ENCODE peak calls at places on chromosomes 1 and 21, in seven cellular contexts. One of them, this sample, is unnamed.

GRCh38 chr1:218377143-218377660 is 32.1 kb downstream of the TGFB2 start:
- DNase-seq in body of pancreas: no peak
- DNase-seq in epithelial cell of esophagus: peak; percentile 93
- DNase-seq in ovary: no peak
- DNase-seq in HAP-1: peak; percentile 48
- DNase-seq in SJSA1: peak; percentile 89
- DNase-seq in AG10803: peak; percentile 96
- DNase-seq in this sample: no peak

GRCh38 chr1:86247553-86248279 is 91.1 kb upstream of the COL24A1 start:
- DNase-seq in body of pancreas: no peak
- DNase-seq in epithelial cell of esophagus: no peak
- DNase-seq in ovary: no peak
- DNase-seq in HAP-1: no peak
- DNase-seq in SJSA1: no peak
- DNase-seq in AG10803: peak; percentile 75
- DNase-seq in this sample: no peak

GRCh38 chr1:56064705-56065104 is 514.7 kb downstream of the PLPP3 start:
- DNase-seq in body of pancreas: no peak
- DNase-seq in epithelial cell of esophagus: peak; percentile 67
- DNase-seq in ovary: no peak
- DNase-seq in HAP-1: no peak
- DNase-seq in SJSA1: no peak
- DNase-seq in AG10803: peak; percentile 73
- DNase-seq in this sample: peak; percentile 46

GRCh38 chr1:36436820-36437219 is 13.4 kb downstream of the OSCP1 start:
- DNase-seq in body of pancreas: no peak
- DNase-seq in epithelial cell of esophagus: peak; percentile 96
- DNase-seq in ovary: no peak
- DNase-seq in HAP-1: no peak
- DNase-seq in SJSA1: no peak
- DNase-seq in AG10803: no peak
- DNase-seq in this sample: no peak

GRCh38 chr1:89198081-89198480 is 661 bp downstream of the GBP4 start:
- DNase-seq in body of pancreas: no peak
- DNase-seq in epithelial cell of esophagus: no peak
- DNase-seq in ovary: peak; percentile 28
- DNase-seq in HAP-1: no peak
- DNase-seq in SJSA1: no peak
- DNase-seq in AG10803: no peak
- DNase-seq in this sample: no peak

GRCh38 chr1:101697057-101697456 is 299.7 kb downstream of the OLFM3 start:
- DNase-seq in body of pancreas: no peak
- DNase-seq in epithelial cell of esophagus: no peak
- DNase-seq in ovary: no peak
- DNase-seq in HAP-1: no peak
- DNase-seq in SJSA1: no peak
- DNase-seq in AG10803: no peak
- DNase-seq in this sample: no peak

GRCh38 chr1:54199151-54199764 is 572 bp downstream of the CYB5RL start:
- DNase-seq in body of pancreas: no peak
- DNase-seq in epithelial cell of esophagus: peak; percentile 31
- DNase-seq in ovary: no peak
- DNase-seq in HAP-1: no peak
- DNase-seq in SJSA1: no peak
- DNase-seq in AG10803: peak; percentile 35
- DNase-seq in this sample: no peak

GRCh38 chr1:227893696-227894305 is 53.9 kb downstream of the WNT9A start:
- DNase-seq in body of pancreas: peak; percentile 3
- DNase-seq in epithelial cell of esophagus: no peak
- DNase-seq in ovary: peak; percentile 7
- DNase-seq in HAP-1: peak; percentile 2
- DNase-seq in SJSA1: peak; percentile 32
- DNase-seq in AG10803: no peak
- DNase-seq in this sample: no peak

GRCh38 chr1:2865571-2866414 is 64.3 kb upstream of the TTC34 start:
- DNase-seq in body of pancreas: no peak
- DNase-seq in epithelial cell of esophagus: no peak
- DNase-seq in ovary: no peak
- DNase-seq in HAP-1: no peak
- DNase-seq in SJSA1: no peak
- DNase-seq in AG10803: no peak
- DNase-seq in this sample: no peak

GRCh38 chr1:201753492-201753891 is 75.5 kb upstream of the IPO9 start:
- DNase-seq in body of pancreas: no peak
- DNase-seq in epithelial cell of esophagus: no peak
- DNase-seq in ovary: no peak
- DNase-seq in HAP-1: no peak
- DNase-seq in SJSA1: no peak
- DNase-seq in AG10803: peak; percentile 53
- DNase-seq in this sample: no peak

GRCh38 chr1:37553598-37553926 is 531 bp downstream of the SNIP1 start:
- DNase-seq in body of pancreas: no peak
- DNase-seq in epithelial cell of esophagus: no peak
- DNase-seq in ovary: no peak
- DNase-seq in HAP-1: no peak
- DNase-seq in SJSA1: no peak
- DNase-seq in AG10803: no peak
- DNase-seq in this sample: no peak

GRCh38 chr1:16338961-16339360 is 13.3 kb downstream of the FBXO42 start:
- DNase-seq in body of pancreas: no peak
- DNase-seq in epithelial cell of esophagus: no peak
- DNase-seq in ovary: no peak
- DNase-seq in HAP-1: no peak
- DNase-seq in SJSA1: no peak
- DNase-seq in AG10803: no peak
- DNase-seq in this sample: no peak

GRCh38 chr1:48177257-48177656 is 45.3 kb upstream of the SLC5A9 start:
- DNase-seq in body of pancreas: no peak
- DNase-seq in epithelial cell of esophagus: no peak
- DNase-seq in ovary: no peak
- DNase-seq in HAP-1: no peak
- DNase-seq in SJSA1: no peak
- DNase-seq in AG10803: no peak
- DNase-seq in this sample: no peak

GRCh38 chr1:228839656-228840055 is 104.4 kb downstream of the RHOU start:
- DNase-seq in body of pancreas: no peak
- DNase-seq in epithelial cell of esophagus: no peak
- DNase-seq in ovary: no peak
- DNase-seq in HAP-1: no peak
- DNase-seq in SJSA1: no peak
- DNase-seq in AG10803: no peak
- DNase-seq in this sample: no peak

GRCh38 chr1:72435025-72435424 is 152.7 kb upstream of the NEGR1 start:
- DNase-seq in body of pancreas: no peak
- DNase-seq in epithelial cell of esophagus: peak; percentile 14
- DNase-seq in ovary: no peak
- DNase-seq in HAP-1: no peak
- DNase-seq in SJSA1: no peak
- DNase-seq in AG10803: peak; percentile 20
- DNase-seq in this sample: no peak

GRCh38 chr1:35603941-35604340 is 30.8 kb downstream of the TFAP2E start:
- DNase-seq in body of pancreas: no peak
- DNase-seq in epithelial cell of esophagus: no peak
- DNase-seq in ovary: no peak
- DNase-seq in HAP-1: no peak
- DNase-seq in SJSA1: no peak
- DNase-seq in AG10803: no peak
- DNase-seq in this sample: no peak

GRCh38 chr21:33455858-33456446 is 23.8 kb downstream of the TMEM50B start:
- DNase-seq in body of pancreas: no peak
- DNase-seq in epithelial cell of esophagus: no peak
- DNase-seq in ovary: no peak
- DNase-seq in HAP-1: peak; percentile 24
- DNase-seq in SJSA1: no peak
- DNase-seq in AG10803: no peak
- DNase-seq in this sample: no peak

GRCh38 chr1:25683731-25684130 is 67.1 kb downstream of the MAN1C1 start:
- DNase-seq in body of pancreas: no peak
- DNase-seq in epithelial cell of esophagus: no peak
- DNase-seq in ovary: no peak
- DNase-seq in HAP-1: no peak
- DNase-seq in SJSA1: no peak
- DNase-seq in AG10803: peak; percentile 33
- DNase-seq in this sample: no peak

GRCh38 chr21:37153193-37153934 is 80.3 kb downstream of the TTC3 start:
- DNase-seq in body of pancreas: no peak
- DNase-seq in epithelial cell of esophagus: peak; percentile 53
- DNase-seq in ovary: no peak
- DNase-seq in HAP-1: no peak
- DNase-seq in SJSA1: no peak
- DNase-seq in AG10803: peak; percentile 87
- DNase-seq in this sample: no peak

GRCh38 chr1:209585197-209585596 is 1.7 kb downstream of the CAMK1G start:
- DNase-seq in body of pancreas: no peak
- DNase-seq in epithelial cell of esophagus: no peak
- DNase-seq in ovary: no peak
- DNase-seq in HAP-1: no peak
- DNase-seq in SJSA1: no peak
- DNase-seq in AG10803: no peak
- DNase-seq in this sample: no peak

GRCh38 chr21:21463456-21463855 is 465.2 kb downstream of the NCAM2 start:
- DNase-seq in body of pancreas: no peak
- DNase-seq in epithelial cell of esophagus: no peak
- DNase-seq in ovary: no peak
- DNase-seq in HAP-1: no peak
- DNase-seq in SJSA1: no peak
- DNase-seq in AG10803: peak; percentile 25
- DNase-seq in this sample: no peak

GRCh38 chr1:241800640-241801039 is 47.4 kb upstream of the EXO1 start:
- DNase-seq in body of pancreas: no peak
- DNase-seq in epithelial cell of esophagus: no peak
- DNase-seq in ovary: no peak
- DNase-seq in HAP-1: no peak
- DNase-seq in SJSA1: no peak
- DNase-seq in AG10803: no peak
- DNase-seq in this sample: no peak

GRCh38 chr1:4396571-4396970 is 257.8 kb upstream of the AJAP1 start:
- DNase-seq in body of pancreas: no peak
- DNase-seq in epithelial cell of esophagus: no peak
- DNase-seq in ovary: no peak
- DNase-seq in HAP-1: no peak
- DNase-seq in SJSA1: no peak
- DNase-seq in AG10803: no peak
- DNase-seq in this sample: no peak

GRCh38 chr1:244447552-244447951 is 4.2 kb downstream of the ADSS2 start:
- DNase-seq in body of pancreas: no peak
- DNase-seq in epithelial cell of esophagus: no peak
- DNase-seq in ovary: no peak
- DNase-seq in HAP-1: no peak
- DNase-seq in SJSA1: no peak
- DNase-seq in AG10803: no peak
- DNase-seq in this sample: no peak
- H3K4me3 ChIP-seq in body of pancreas: no peak overlapping the region
- H3K4me3 ChIP-seq in epithelial cell of esophagus: no peak overlapping the region
- H3K4me3 ChIP-seq in ovary: no peak overlapping the region
- H3K4me3 ChIP-seq in HAP-1: no peak overlapping the region
- H3K4me3 ChIP-seq in SJSA1: no peak overlapping the region
- H3K4me3 ChIP-seq in AG10803: no peak overlapping the region
- H3K4me3 ChIP-seq in this sample: no peak overlapping the region

DNA sequence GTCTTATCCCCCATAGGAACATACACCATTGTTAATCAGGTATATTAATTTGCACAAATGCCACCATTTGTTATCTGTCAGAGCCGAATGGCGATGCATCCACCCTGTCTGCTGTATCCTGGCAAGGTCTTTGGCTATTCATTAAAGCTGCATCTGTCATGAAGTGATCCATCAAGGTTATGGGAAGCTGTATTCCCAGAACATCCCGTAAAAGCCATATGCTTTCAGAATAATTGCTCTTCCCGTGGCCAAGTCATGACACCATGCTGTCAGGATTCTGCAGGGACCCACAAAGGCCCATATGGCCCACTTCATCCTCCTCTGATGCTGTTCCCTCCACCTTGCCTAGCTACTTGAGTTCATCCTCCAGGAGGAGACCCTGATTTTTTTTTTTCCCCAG is 103.9 kb downstream of the RAVER2 start:
- DNase-seq in body of pancreas: no peak
- DNase-seq in epithelial cell of esophagus: no peak
- DNase-seq in ovary: no peak
- DNase-seq in HAP-1: no peak
- DNase-seq in SJSA1: no peak
- DNase-seq in AG10803: no peak
- DNase-seq in this sample: no peak
- H3K4me3 ChIP-seq in body of pancreas: no peak overlapping the region
- H3K4me3 ChIP-seq in epithelial cell of esophagus: no peak overlapping the region
- H3K4me3 ChIP-seq in ovary: no peak overlapping the region
- H3K4me3 ChIP-seq in HAP-1: no peak overlapping the region
- H3K4me3 ChIP-seq in SJSA1: no peak overlapping the region
- H3K4me3 ChIP-seq in AG10803: no peak overlapping the region
- H3K4me3 ChIP-seq in this sample: no peak overlapping the region

DNA sequence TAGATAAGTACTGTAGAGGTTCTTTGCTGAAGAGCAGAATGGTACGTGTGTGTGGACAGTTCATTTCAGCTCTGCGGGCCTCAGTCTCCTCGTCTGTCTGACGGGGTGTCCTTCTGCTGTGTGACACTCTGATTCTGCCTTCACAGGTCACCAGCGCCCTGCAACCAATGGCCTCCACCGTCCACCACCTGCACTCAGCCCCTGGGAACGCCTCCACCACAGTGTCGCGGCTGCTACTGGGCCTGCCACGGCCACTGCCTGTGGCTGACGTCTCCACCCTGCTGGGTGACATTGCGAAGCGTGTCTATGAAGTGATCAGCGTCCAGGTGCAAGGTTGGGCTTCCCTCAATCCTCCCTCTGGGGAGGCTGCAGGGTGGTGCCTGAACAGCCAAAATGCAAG is 17.0 kb downstream of the UMODL1 start:
- DNase-seq in body of pancreas: no peak
- DNase-seq in epithelial cell of esophagus: no peak
- DNase-seq in ovary: no peak
- DNase-seq in HAP-1: no peak
- DNase-seq in SJSA1: no peak
- DNase-seq in AG10803: no peak
- DNase-seq in this sample: no peak
- H3K4me3 ChIP-seq in body of pancreas: no peak overlapping the region
- H3K4me3 ChIP-seq in epithelial cell of esophagus: no peak overlapping the region
- H3K4me3 ChIP-seq in ovary: no peak overlapping the region
- H3K4me3 ChIP-seq in HAP-1: no peak overlapping the region
- H3K4me3 ChIP-seq in SJSA1: no peak overlapping the region
- H3K4me3 ChIP-seq in AG10803: no peak overlapping the region
- H3K4me3 ChIP-seq in this sample: no peak overlapping the region

GRCh38 chr1:240571782-240572181 is 40.2 kb downstream of the GREM2 start:
- DNase-seq in body of pancreas: no peak
- DNase-seq in epithelial cell of esophagus: no peak
- DNase-seq in ovary: no peak
- DNase-seq in HAP-1: no peak
- DNase-seq in SJSA1: no peak
- DNase-seq in AG10803: no peak
- DNase-seq in this sample: no peak

GRCh38 chr1:240575976-240576666 is 35.8 kb downstream of the GREM2 start:
- DNase-seq in body of pancreas: no peak
- DNase-seq in epithelial cell of esophagus: no peak
- DNase-seq in ovary: no peak
- DNase-seq in HAP-1: no peak
- DNase-seq in SJSA1: no peak
- DNase-seq in AG10803: peak; percentile 85
- DNase-seq in this sample: no peak

GRCh38 chr1:240577095-240577494 is 34.9 kb downstream of the GREM2 start:
- DNase-seq in body of pancreas: no peak
- DNase-seq in epithelial cell of esophagus: no peak
- DNase-seq in ovary: no peak
- DNase-seq in HAP-1: no peak
- DNase-seq in SJSA1: no peak
- DNase-seq in AG10803: no peak
- DNase-seq in this sample: no peak

GRCh38 chr1:240567066-240567465 is 44.9 kb downstream of the GREM2 start:
- DNase-seq in body of pancreas: no peak
- DNase-seq in epithelial cell of esophagus: no peak
- DNase-seq in ovary: no peak
- DNase-seq in HAP-1: no peak
- DNase-seq in SJSA1: no peak
- DNase-seq in AG10803: no peak
- DNase-seq in this sample: no peak

GRCh38 chr1:240572328-240572727 is 39.6 kb downstream of the GREM2 start:
- DNase-seq in body of pancreas: no peak
- DNase-seq in epithelial cell of esophagus: no peak
- DNase-seq in ovary: no peak
- DNase-seq in HAP-1: no peak
- DNase-seq in SJSA1: no peak
- DNase-seq in AG10803: no peak
- DNase-seq in this sample: no peak
- H3K4me3 ChIP-seq in body of pancreas: no peak overlapping the region
- H3K4me3 ChIP-seq in epithelial cell of esophagus: no peak overlapping the region
- H3K4me3 ChIP-seq in ovary: no peak overlapping the region
- H3K4me3 ChIP-seq in HAP-1: no peak overlapping the region
- H3K4me3 ChIP-seq in SJSA1: no peak overlapping the region
- H3K4me3 ChIP-seq in AG10803: no peak overlapping the region
- H3K4me3 ChIP-seq in this sample: no peak overlapping the region

This sample was measured in Caco-2.